ENCODE peak calls at places on chromosome 17, in nine cellular contexts. C is sigmoid colon, R is A549, E is ascending aorta, M is mucosa of descending colon, G is MCF 10A, A is upper lobe of right lung, H is cardiac fibroblast, S is AG09319. B is an unnamed sample.

GRCh38 chr17:82647593-82648164 is 565 bp downstream of the WDR45B start:
- DNase-seq in A (peak; percentile 80), E (peak; percentile 71), R (no peak), M (peak; percentile 73), G (peak; percentile 21), H (peak; percentile 20), S (no peak), C (peak; percentile 74), B (no peak)

GRCh38 chr17:79000396-79001189 is 9.0 kb downstream of the CANT1 start:
- DNase-seq in C (peak; percentile 64), S (no peak), H (no peak), E (peak; percentile 62), G (no peak), A (no peak), R (no peak), M (peak; percentile 37), B (no peak)

GRCh38 chr17:72416054-72416691 is 295.4 kb downstream of the SOX9 start:
- DNase-seq in G (peak; percentile 96), M (no peak), A (no peak), R (no peak), C (no peak), S (no peak), H (peak; percentile 22), E (no peak), B (no peak)

GRCh38 chr17:49438885-49439284 is 24.2 kb upstream of the PHB1 start:
- DNase-seq in G (no peak), S (no peak), C (no peak), R (no peak), H (no peak), M (no peak), A (no peak), E (no peak), B (no peak)

GRCh38 chr17:15384142-15384803 is 42.9 kb upstream of the TEKT3 start:
- DNase-seq in M (no peak), C (peak; percentile 83), H (peak; percentile 86), S (no peak), G (peak; percentile 11), A (no peak), R (no peak), E (no peak), B (no peak)

GRCh38 chr17:58575511-58575910 is 61.1 kb upstream of the MTMR4 start:
- DNase-seq in H (peak; percentile 69), C (no peak), E (no peak), G (peak; percentile 62), S (no peak), R (peak; percentile 28), A (no peak), M (no peak), B (no peak)

GRCh38 chr17:48215583-48216139 is 108.1 kb downstream of the SNX11 start:
- DNase-seq in S (no peak), G (peak; percentile 46), A (no peak), C (no peak), H (peak; percentile 51), R (peak; percentile 80), E (no peak), M (no peak), B (no peak)

GRCh38 chr17:50422738-50423137 is 3.3 kb upstream of the ACSF2 start:
- DNase-seq in C (no peak), H (no peak), G (no peak), S (no peak), R (no peak), E (no peak), M (no peak), A (no peak), B (no peak)

GRCh38 chr17:48445248-48445620 is 15.2 kb upstream of the SKAP1 start:
- DNase-seq in M (no peak), C (no peak), E (no peak), H (no peak), A (no peak), S (no peak), G (no peak), R (no peak), B (no peak)

GRCh38 chr17:70040336-70040735 is 34.7 kb upstream of the KCNJ16 start:
- DNase-seq in G (peak; percentile 69), M (no peak), S (no peak), A (no peak), C (no peak), H (no peak), R (no peak), E (no peak), B (no peak)

DNA sequence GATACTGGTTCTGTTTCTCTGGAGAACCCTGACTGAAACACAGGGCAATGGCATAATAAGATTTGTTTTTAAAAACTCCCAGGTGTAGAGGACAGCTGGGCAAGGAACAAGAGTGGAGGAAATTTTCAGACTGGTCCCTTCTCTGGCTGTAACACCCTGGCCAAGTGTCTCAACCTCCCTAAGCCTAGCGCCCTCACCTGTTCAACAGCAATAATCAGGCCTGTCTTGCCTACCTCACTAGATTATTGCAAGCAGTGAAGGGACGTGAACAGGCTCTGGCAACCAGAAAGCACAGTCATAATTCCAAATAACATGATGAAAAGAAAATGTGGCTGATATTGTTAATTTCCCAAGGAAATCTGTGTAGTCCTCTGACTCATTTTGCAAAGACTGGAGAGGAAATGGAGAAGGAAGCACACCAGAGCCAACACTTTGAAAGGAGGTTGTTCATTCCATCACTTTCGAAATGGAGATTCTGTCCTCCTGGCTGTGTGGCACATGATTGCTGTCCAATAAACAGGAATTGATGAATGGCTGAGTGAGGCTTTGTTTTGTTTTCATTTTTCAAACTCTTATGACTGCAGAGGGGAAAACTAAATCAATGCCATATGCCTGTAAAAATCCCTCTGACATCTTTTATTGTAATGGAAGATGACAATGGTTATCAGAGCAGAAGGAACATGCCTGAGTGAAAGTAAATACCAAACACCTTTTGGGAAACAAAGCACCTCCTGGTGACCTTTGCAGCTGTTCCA is 87.4 kb upstream of the HLF start:
- DNase-seq in R (peak; percentile 29), C (no peak), H (no peak), M (no peak), S (no peak), A (no peak), G (peak; percentile 20), E (no peak), B (no peak)
- TF ChIP-seq CTCF in R (peak; percentile 13), C (no peak), H (peak; percentile 8), M (no peak), S (peak; percentile 5), A (no peak), G (no peak), E (no peak), B (peak; percentile 17)

DNA sequence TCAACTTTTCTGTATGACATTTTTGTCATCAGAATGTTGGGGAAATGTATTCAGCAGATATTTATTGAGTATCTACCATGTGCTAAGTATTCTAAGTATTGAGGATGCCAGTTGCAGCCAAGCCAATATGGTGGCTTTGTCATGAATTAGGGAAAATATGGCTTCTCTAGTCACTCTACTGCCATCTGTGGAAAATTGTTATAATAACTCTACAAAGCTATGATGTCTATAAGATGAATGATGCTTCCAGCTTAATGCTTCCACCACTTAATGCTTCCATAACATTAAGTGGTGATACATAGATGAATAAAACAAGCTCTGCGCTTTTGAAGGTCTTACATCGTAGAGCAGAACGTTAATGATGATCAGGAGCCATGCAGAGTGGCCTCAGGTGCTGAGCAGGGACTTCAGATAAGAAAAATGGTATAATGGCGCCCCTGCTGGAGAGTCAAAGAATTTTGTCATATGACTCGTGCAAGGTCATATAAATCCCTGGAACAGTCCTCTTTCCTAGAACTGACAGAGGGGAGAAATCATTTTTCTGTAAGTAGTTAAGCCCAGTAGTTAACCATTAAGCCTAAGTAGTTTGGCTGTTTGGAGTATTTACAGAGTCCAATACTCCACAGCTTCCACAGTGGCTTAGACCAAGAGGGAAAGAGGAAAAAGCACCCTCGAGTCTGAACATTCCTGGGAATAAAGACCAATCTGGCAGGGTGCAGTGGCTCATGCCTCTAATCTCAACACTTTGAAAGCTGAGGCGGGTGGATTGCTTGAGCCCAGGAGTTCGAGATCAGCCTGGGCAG is 2.7 kb upstream of the TMIGD1 start:
- DNase-seq in A (no peak), S (no peak), M (no peak), R (peak; percentile 88), C (no peak), G (peak; percentile 78), H (peak; percentile 62), E (no peak), B (peak; percentile 18)
- TF ChIP-seq CTCF in A (peak; percentile 70), S (peak; percentile 29), M (peak; percentile 30), R (peak; percentile 99), C (no peak), G (peak; percentile 67), H (peak; percentile 47), E (peak; percentile 59), B (peak; percentile 73)

GRCh38 chr17:40883031-40883430 is 2.0 kb downstream of the KRT20 start:
- DNase-seq in R (no peak), E (no peak), H (no peak), G (no peak), A (no peak), S (no peak), M (no peak), C (no peak), B (no peak)

GRCh38 chr17:40888321-40888720 is 3.3 kb upstream of the KRT20 start:
- DNase-seq in M (no peak), E (no peak), H (no peak), A (no peak), R (no peak), S (no peak), C (no peak), G (no peak), B (no peak)

GRCh38 chr17:40886090-40886489 is 1.0 kb upstream of the KRT20 start:
- DNase-seq in R (no peak), G (no peak), M (no peak), H (no peak), C (no peak), A (no peak), E (no peak), S (no peak), B (no peak)

GRCh38 chr17:40883960-40884359 is 1.1 kb downstream of the KRT20 start:
- DNase-seq in C (no peak), M (no peak), A (no peak), G (no peak), H (no peak), S (no peak), R (no peak), E (no peak), B (no peak)

DNA sequence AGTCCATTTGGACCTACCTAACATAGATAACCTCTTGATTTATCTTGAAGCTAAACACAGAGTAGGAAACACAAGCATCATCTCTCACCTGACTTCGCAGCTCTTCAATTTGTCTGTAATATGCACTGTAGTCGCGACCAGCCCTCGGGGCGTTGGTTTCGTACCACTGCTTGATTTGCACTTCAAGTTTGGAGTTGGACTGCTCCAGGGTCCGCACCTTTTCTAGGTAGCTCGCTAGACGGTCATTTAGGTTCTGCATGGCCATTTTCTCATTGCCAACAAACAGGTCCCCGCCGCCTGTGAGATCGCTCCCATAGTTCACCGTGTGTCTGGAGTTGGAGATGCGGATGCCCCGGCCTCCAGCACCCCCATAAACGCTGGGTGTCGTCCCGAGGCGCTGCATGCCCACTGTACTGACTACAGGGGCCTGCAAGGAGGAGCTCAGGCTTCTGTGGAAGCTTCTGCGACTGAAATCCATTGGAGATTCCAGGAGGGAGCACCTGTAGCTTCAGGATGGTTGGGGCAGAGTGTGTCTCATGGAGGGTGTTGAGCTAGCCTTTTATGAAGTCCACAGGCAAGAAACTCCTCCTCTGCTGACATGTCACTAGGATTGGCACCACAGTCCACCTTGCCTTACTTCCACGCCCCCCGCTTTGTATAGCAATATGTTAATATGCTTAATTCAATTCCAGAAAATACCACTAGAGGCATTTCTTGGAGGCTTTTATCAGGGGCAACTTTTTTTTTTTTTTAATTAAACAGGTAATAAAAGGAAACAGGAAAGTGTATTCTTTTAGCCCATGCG is at the start of gene KRT20:
- DNase-seq in G (no peak), C (no peak), A (no peak), R (no peak), H (no peak), E (no peak), S (no peak), M (peak; percentile 57), B (no peak)
- TF ChIP-seq CTCF in G (no peak), C (no peak), A (no peak), R (peak; percentile 17), H (peak; percentile 19), E (no peak), S (no peak), M (no peak), B (no peak)

GRCh38 chr17:45022288-45022648 is 29.2 kb downstream of the DCAKD start:
- DNase-seq in E (no peak), M (no peak), S (no peak), C (no peak), G (no peak), R (no peak), H (no peak), A (no peak), B (no peak)
- TF ChIP-seq CTCF in E (no peak), M (no peak), S (no peak), C (no peak), G (no peak), R (peak; percentile 2), H (no peak), A (no peak), B (no peak)